ENCODE peak calls at places on chromosome 15, in six cellular contexts. B is GM20000, Y is left colon, N is cardiac muscle cell, I is amniotic stem cell, X is M059J. U is an unnamed sample.

GRCh38 chr15:59399465-59400102 is 26.9 kb upstream of the MYO1E start:
- DNase-seq in I (no peak), Y (no peak), X (no peak), N (no peak), B (peak; percentile 73), U (no peak)

GRCh38 chr15:50260969-50261496 is 4.5 kb downstream of the HDC start:
- DNase-seq in B (peak; percentile 39), X (no peak), I (no peak), N (no peak), Y (no peak), U (no peak)

GRCh38 chr15:29204356-29204755 is 65.3 kb downstream of the NSMCE3 start:
- DNase-seq in X (no peak), I (no peak), N (no peak), B (no peak), Y (no peak), U (no peak)

GRCh38 chr15:101138913-101139880 is 112.7 kb downstream of the CHSY1 start:
- DNase-seq in I (no peak), B (peak; percentile 79), Y (no peak), N (peak; percentile 27), X (peak; percentile 78), U (no peak)

GRCh38 chr15:39344662-39345141 is 236.2 kb upstream of the THBS1 start:
- DNase-seq in I (no peak), X (peak; percentile 28), N (no peak), B (no peak), Y (no peak), U (no peak)

GRCh38 chr15:45169608-45170480 is 17.9 kb downstream of the SHF start:
- DNase-seq in X (no peak), Y (no peak), B (no peak), I (no peak), N (no peak), U (no peak)

GRCh38 chr15:25596644-25597562 is 158.1 kb upstream of the UBE3A start:
- DNase-seq in X (no peak), B (no peak), Y (no peak), N (peak; percentile 4), I (no peak), U (no peak)

GRCh38 chr15:49492834-49493233 is 69.8 kb downstream of the FGF7 start:
- DNase-seq in N (peak; percentile 42), X (peak; percentile 30), I (no peak), B (no peak), Y (no peak), U (peak; percentile 54)

GRCh38 chr15:85607842-85608241 is 186.9 kb downstream of the KLHL25 start:
- DNase-seq in X (peak; percentile 92), B (no peak), I (peak; percentile 85), Y (no peak), N (peak; percentile 81), U (peak; percentile 62)

GRCh38 chr15:89982315-89983055 is 18.6 kb upstream of the ZNF710 start:
- DNase-seq in X (no peak), N (no peak), B (no peak), I (no peak), Y (no peak), U (no peak)

GRCh38 chr15:60362318-60363023 is 35.3 kb downstream of the ANXA2 start:
- DNase-seq in Y (no peak), N (peak; percentile 53), I (peak; percentile 62), B (no peak), X (peak; percentile 86), U (peak; percentile 63)

GRCh38 chr15:62306851-62307504 is 141.9 kb upstream of the C2CD4B start:
- DNase-seq in I (peak; percentile 72), N (peak; percentile 88), B (peak; percentile 57), X (peak; percentile 65), Y (peak; percentile 56), U (no peak)

GRCh38 chr15:68501616-68502015 is 69.7 kb upstream of the ITGA11 start:
- DNase-seq in B (no peak), Y (no peak), X (no peak), N (no peak), I (no peak), U (no peak)

GRCh38 chr15:40010681-40011080 is 28.3 kb downstream of the SRP14 start:
- DNase-seq in Y (no peak), N (peak; percentile 79), I (no peak), X (no peak), B (no peak), U (no peak)

GRCh38 chr15:28901987-28902745 is 16.4 kb downstream of the APBA2 start:
- DNase-seq in N (no peak), I (no peak), B (no peak), Y (no peak), X (no peak), U (no peak)

GRCh38 chr15:89307791-89308190 is 26.8 kb downstream of the POLG start:
- DNase-seq in N (no peak), B (no peak), X (no peak), I (peak; percentile 57), Y (no peak), U (no peak)

GRCh38 chr15:67409175-67409574 is 111.8 kb upstream of the C15orf61 start:
- DNase-seq in I (no peak), X (no peak), N (no peak), B (no peak), Y (no peak), U (no peak)

GRCh38 chr15:57345584-57345983 is 30.7 kb upstream of the CGNL1 start:
- DNase-seq in B (no peak), X (peak; percentile 34), I (no peak), Y (no peak), N (peak; percentile 40), U (no peak)

GRCh38 chr15:91855684-91856553 is 2.4 kb downstream of the SLCO3A1 start:
- DNase-seq in I (no peak), Y (peak; percentile 76), X (peak; percentile 20), N (no peak), B (no peak), U (no peak)

GRCh38 chr15:59298255-59298856 is 74.3 kb downstream of the MYO1E start:
- DNase-seq in Y (no peak), B (peak; percentile 35), I (no peak), N (no peak), X (peak; percentile 86), U (no peak)

GRCh38 chr15:55564347-55565145 is 23.6 kb downstream of the PYGO1 start:
- DNase-seq in N (no peak), I (no peak), B (no peak), Y (no peak), X (no peak), U (no peak)

GRCh38 chr15:78034495-78035191 is 42.9 kb downstream of the TBC1D2B start:
- DNase-seq in N (no peak), Y (no peak), I (no peak), B (peak; percentile 51), X (no peak), U (no peak)

GRCh38 chr15:92711457-92711831 is 55.9 kb upstream of the FAM174B start:
- DNase-seq in I (no peak), B (no peak), Y (no peak), N (no peak), X (no peak), U (no peak)

GRCh38 chr15:64716452-64716851 is 58.9 kb downstream of the RBPMS2 start:
- DNase-seq in I (no peak), N (no peak), Y (no peak), X (no peak), B (no peak), U (no peak)

GRCh38 chr15:40266828-40267304 is 16.0 kb downstream of the ANKRD63 start:
- DNase-seq in B (no peak), Y (no peak), I (peak; percentile 87), N (peak; percentile 90), X (peak; percentile 97), U (peak; percentile 70)

GRCh38 chr15:66278671-66279070 is 14.7 kb upstream of the DIS3L start:
- DNase-seq in B (no peak), X (no peak), I (no peak), Y (no peak), N (no peak), U (no peak)